ENCODE peak calls at places on chromosome 16, in eight cellular contexts. L, Z, B, T, E, J, V and Y are unnamed samples.
A peak's percentile ranks its signal among the peaks of the same experiment; 100 is the strongest.

GRCh38 chr16:15644306-15644961 is 1.5 kb upstream of the MARF1 start:
- DNase-seq in T (no peak), L (peak; percentile 38), B (no peak), V (no peak), E (no peak), J (no peak), Z (no peak), Y (peak; percentile 10)

GRCh38 chr16:19135896-19136438 is 22.2 kb downstream of the ITPRIPL2 start:
- DNase-seq in L (peak; percentile 85), B (no peak), Z (no peak), V (no peak), T (peak; percentile 45), E (peak; percentile 90), J (no peak), Y (no peak)

GRCh38 chr16:13337482-13337881 is 436.1 kb downstream of the SHISA9 start:
- DNase-seq in T (no peak), V (no peak), B (no peak), E (no peak), L (no peak), J (no peak), Z (no peak), Y (no peak)

GRCh38 chr16:65698943-65699342 is 577.1 kb upstream of the CDH11 start:
- DNase-seq in E (no peak), B (no peak), T (no peak), Z (no peak), V (no peak), L (no peak), J (no peak), Y (no peak)

GRCh38 chr16:28217326-28217725 is 5.6 kb upstream of the XPO6 start:
- DNase-seq in T (no peak), B (no peak), Z (no peak), L (no peak), V (no peak), J (no peak), E (no peak), Y (no peak)

GRCh38 chr16:2784536-2785100 is 2.7 kb downstream of the PRSS33 start:
- DNase-seq in L (peak; percentile 7), V (no peak), B (no peak), E (no peak), T (no peak), J (no peak), Z (no peak), Y (no peak)

GRCh38 chr16:1098266-1098991 is 2.4 kb upstream of the C1QTNF8 start:
- DNase-seq in J (no peak), Z (no peak), T (no peak), E (no peak), V (no peak), B (no peak), L (no peak), Y (no peak)

GRCh38 chr16:23595951-23596720 is at the start of gene NDUFAB1:
- DNase-seq in V (peak; percentile 92), J (peak; percentile 92), Z (peak; percentile 28), L (peak; percentile 93), E (peak; percentile 92), B (peak; percentile 43), T (peak; percentile 85), Y (peak; percentile 55)

GRCh38 chr16:56852401-56852730 is 12.6 kb upstream of the SLC12A3 start:
- DNase-seq in B (no peak), V (no peak), Z (no peak), L (no peak), J (no peak), E (no peak), T (no peak), Y (no peak)

GRCh38 chr16:57273359-57273758 is 11.1 kb downstream of the PLLP start:
- DNase-seq in T (no peak), J (no peak), Z (no peak), B (no peak), L (no peak), V (no peak), E (no peak), Y (no peak)

GRCh38 chr16:27514806-27515205 is 34.9 kb downstream of the GTF3C1 start:
- DNase-seq in T (no peak), Z (no peak), B (no peak), E (no peak), V (no peak), J (no peak), L (no peak), Y (no peak)

GRCh38 chr16:21223787-21224186 is 9.7 kb upstream of the ANKS4B start:
- DNase-seq in B (no peak), T (no peak), J (no peak), E (no peak), Z (no peak), L (no peak), V (no peak), Y (no peak)

GRCh38 chr16:25586826-25587225 is 104.9 kb upstream of the HS3ST4 start:
- DNase-seq in E (no peak), V (no peak), J (no peak), B (no peak), T (no peak), L (no peak), Z (no peak), Y (no peak)

GRCh38 chr16:75421820-75422126 is 11.5 kb downstream of the CFDP1 start:
- DNase-seq in Z (no peak), L (no peak), B (no peak), J (no peak), V (no peak), T (no peak), E (no peak), Y (no peak)

GRCh38 chr16:17520567-17520966 is 49.8 kb upstream of the XYLT1 start:
- DNase-seq in T (no peak), E (no peak), J (no peak), B (no peak), Z (no peak), V (no peak), L (no peak), Y (no peak)

GRCh38 chr16:67936876-67937605 is 391 bp upstream of the PSMB10 start:
- DNase-seq in T (no peak), V (peak; percentile 66), J (peak; percentile 57), L (peak; percentile 83), Z (no peak), B (no peak), E (peak; percentile 48), Y (no peak)

GRCh38 chr16:67723940-67724339 is 4.8 kb upstream of the GFOD2 start:
- DNase-seq in Z (no peak), T (no peak), B (no peak), L (no peak), J (no peak), E (no peak), V (no peak), Y (no peak)

GRCh38 chr16:914453-914852 is 56.3 kb downstream of the LMF1 start:
- DNase-seq in Z (no peak), V (no peak), T (no peak), J (no peak), L (no peak), B (no peak), E (no peak), Y (no peak)

GRCh38 chr16:66266436-66267286 is 99.8 kb upstream of the CDH5 start:
- DNase-seq in B (no peak), V (no peak), E (no peak), L (peak; percentile 27), T (no peak), Z (no peak), J (no peak), Y (no peak)

GRCh38 chr16:105521-105920 is 27.5 kb downstream of the MPG start:
- DNase-seq in J (no peak), E (no peak), Z (no peak), B (no peak), T (no peak), V (no peak), L (no peak), Y (no peak)

GRCh38 chr16:1105888-1106620 is 10.0 kb upstream of the C1QTNF8 start:
- DNase-seq in J (peak; percentile 92), Z (peak; percentile 20), V (peak; percentile 47), L (peak; percentile 59), E (peak; percentile 32), T (peak; percentile 40), B (no peak), Y (no peak)

GRCh38 chr16:66849543-66849942 is 5.3 kb downstream of the CA7 start:
- DNase-seq in Z (no peak), T (no peak), L (no peak), E (no peak), V (no peak), B (no peak), J (no peak), Y (no peak)

GRCh38 chr16:67928561-67929364 is 2.9 kb downstream of the CTRL start:
- DNase-seq in E (peak; percentile 63), T (peak; percentile 73), B (no peak), V (peak; percentile 76), J (peak; percentile 59), Z (no peak), L (peak; percentile 75), Y (peak; percentile 46)

GRCh38 chr16:55418586-55418985 is 60.4 kb upstream of the MMP2 start:
- DNase-seq in J (no peak), T (no peak), L (no peak), Z (no peak), B (no peak), V (no peak), E (no peak), Y (no peak)

GRCh38 chr16:87728026-87728425 is 37.8 kb downstream of the KLHDC4 start:
- DNase-seq in E (no peak), T (no peak), B (no peak), Z (no peak), V (no peak), J (no peak), L (no peak), Y (no peak)

GRCh38 chr16:77961811-77962210 is 60.5 kb upstream of the CLEC3A start:
- DNase-seq in V (no peak), B (no peak), E (peak; percentile 81), J (no peak), T (no peak), Z (no peak), L (no peak), Y (no peak)

GRCh38 chr16:62752837-62753236 is 716.6 kb upstream of the CDH8 start:
- DNase-seq in V (no peak), B (no peak), T (no peak), J (no peak), Z (no peak), E (no peak), L (no peak), Y (no peak)

GRCh38 chr16:29926675-29927522 is 873 bp upstream of the KCTD13 start:
- DNase-seq in V (no peak), L (peak; percentile 47), B (no peak), J (peak; percentile 51), E (no peak), T (peak; percentile 62), Z (no peak), Y (no peak)

GRCh38 chr16:49754495-49755290 is 101.2 kb downstream of the ZNF423 start:
- DNase-seq in V (no peak), J (no peak), Z (no peak), L (peak; percentile 20), T (no peak), B (no peak), E (no peak), Y (no peak)